ENCODE peak calls at places on chromosomes 2 and 18, in nine cellular contexts. A, O, B, U, D, Y, G, F and I are unnamed samples.

GRCh38 chr2:18362696-18363095 is 197.8 kb downstream of the RDH14 start:
- DNase-seq in Y (no peak), B (peak; percentile 58), D (peak; percentile 38), O (no peak), G (peak; percentile 74), A (no peak), F (peak; percentile 91), U (no peak), I (no peak)

GRCh38 chr18:6031004-6031403 is 135.7 kb upstream of the TMEM200C start:
- DNase-seq in A (no peak), U (no peak), Y (no peak), G (no peak), D (no peak), F (no peak), B (no peak), O (no peak), I (no peak)

GRCh38 chr18:45324489-45325111 is 290.7 kb upstream of the SLC14A2 start:
- DNase-seq in B (peak; percentile 80), A (no peak), D (peak; percentile 96), G (peak; percentile 91), O (peak; percentile 1), Y (no peak), F (peak; percentile 3), U (peak; percentile 76), I (peak; percentile 89)

GRCh38 chr18:13450289-13451207 is 232.0 kb downstream of the LDLRAD4 start:
- DNase-seq in U (no peak), F (no peak), G (no peak), A (no peak), D (no peak), O (no peak), B (no peak), Y (no peak), I (no peak)

GRCh38 chr2:230697676-230698075 is 15.0 kb upstream of the CAB39 start:
- DNase-seq in U (no peak), Y (no peak), F (no peak), B (no peak), A (no peak), O (no peak), D (no peak), G (no peak), I (no peak)

GRCh38 chr2:120468136-120468535 is 122.2 kb downstream of the INHBB start:
- DNase-seq in F (no peak), B (no peak), D (no peak), A (no peak), U (no peak), O (no peak), Y (peak; percentile 52), G (no peak), I (no peak)

GRCh38 chr2:231925303-231926179 is 655 bp downstream of the NPPC start:
- DNase-seq in B (peak; percentile 83), Y (no peak), D (peak; percentile 61), G (peak; percentile 47), A (peak; percentile 83), U (no peak), F (peak; percentile 81), O (peak; percentile 84), I (peak; percentile 85)

GRCh38 chr2:57550912-57551311 is 495.7 kb upstream of the VRK2 start:
- DNase-seq in D (no peak), F (no peak), A (no peak), Y (no peak), B (no peak), U (no peak), O (no peak), G (no peak), I (no peak)

GRCh38 chr2:100291152-100291970 is 30.9 kb downstream of the LONRF2 start:
- DNase-seq in O (peak; percentile 35), G (peak; percentile 90), Y (no peak), A (no peak), B (peak; percentile 78), F (peak; percentile 70), D (peak; percentile 87), U (peak; percentile 98), I (peak; percentile 89)

GRCh38 chr18:24841536-24841935 is 381.1 kb downstream of the HRH4 start:
- DNase-seq in A (no peak), O (no peak), G (no peak), U (no peak), B (no peak), F (no peak), D (no peak), Y (no peak), I (no peak)

GRCh38 chr2:100733344-100734187 is 86.4 kb upstream of the NPAS2 start:
- DNase-seq in F (peak; percentile 94), D (peak; percentile 76), G (peak; percentile 41), U (no peak), A (no peak), Y (no peak), B (peak; percentile 57), O (no peak), I (peak; percentile 88)

GRCh38 chr18:1483386-1483785 is 578.7 kb downstream of the ADCYAP1 start:
- DNase-seq in Y (no peak), F (no peak), D (no peak), A (no peak), B (peak; percentile 15), O (no peak), U (no peak), G (peak; percentile 18), I (peak; percentile 37)

GRCh38 chr18:37450434-37451133 is 115.0 kb downstream of the CELF4 start:
- DNase-seq in B (no peak), F (peak; percentile 29), O (peak; percentile 13), D (no peak), U (no peak), G (no peak), Y (no peak), A (peak; percentile 30), I (no peak)

GRCh38 chr2:108593547-108594098 is 59.4 kb downstream of the LIMS1 start:
- DNase-seq in U (peak; percentile 79), A (no peak), O (no peak), D (peak; percentile 83), G (peak; percentile 87), B (peak; percentile 87), Y (no peak), F (peak; percentile 66), I (peak; percentile 71)

GRCh38 chr2:100365434-100365833 is 43.1 kb upstream of the LONRF2 start:
- DNase-seq in O (no peak), B (peak; percentile 99), D (peak; percentile 32), A (no peak), F (peak; percentile 79), Y (no peak), G (peak; percentile 99), U (peak; percentile 75), I (peak; percentile 100)

GRCh38 chr18:26803643-26804042 is 61.9 kb downstream of the AQP4 start:
- DNase-seq in A (no peak), U (no peak), G (peak; percentile 20), F (no peak), Y (no peak), O (no peak), B (peak; percentile 13), D (no peak), I (peak; percentile 20)
- TF ChIP-seq CTCF in A (peak; percentile 20), U (peak; percentile 13), G (no peak), F (no peak), Y (no peak), O (no peak), B (peak; percentile 25), D (no peak), I (no peak)

GRCh38 chr18:58095655-58096054 is 51.6 kb downstream of the NEDD4L start:
- DNase-seq in O (no peak), D (no peak), F (no peak), U (no peak), A (no peak), B (no peak), Y (no peak), G (no peak), I (no peak)
- TF ChIP-seq CTCF in O (no peak), D (no peak), F (no peak), U (no peak), A (no peak), B (no peak), Y (no peak), G (no peak), I (no peak)

DNA sequence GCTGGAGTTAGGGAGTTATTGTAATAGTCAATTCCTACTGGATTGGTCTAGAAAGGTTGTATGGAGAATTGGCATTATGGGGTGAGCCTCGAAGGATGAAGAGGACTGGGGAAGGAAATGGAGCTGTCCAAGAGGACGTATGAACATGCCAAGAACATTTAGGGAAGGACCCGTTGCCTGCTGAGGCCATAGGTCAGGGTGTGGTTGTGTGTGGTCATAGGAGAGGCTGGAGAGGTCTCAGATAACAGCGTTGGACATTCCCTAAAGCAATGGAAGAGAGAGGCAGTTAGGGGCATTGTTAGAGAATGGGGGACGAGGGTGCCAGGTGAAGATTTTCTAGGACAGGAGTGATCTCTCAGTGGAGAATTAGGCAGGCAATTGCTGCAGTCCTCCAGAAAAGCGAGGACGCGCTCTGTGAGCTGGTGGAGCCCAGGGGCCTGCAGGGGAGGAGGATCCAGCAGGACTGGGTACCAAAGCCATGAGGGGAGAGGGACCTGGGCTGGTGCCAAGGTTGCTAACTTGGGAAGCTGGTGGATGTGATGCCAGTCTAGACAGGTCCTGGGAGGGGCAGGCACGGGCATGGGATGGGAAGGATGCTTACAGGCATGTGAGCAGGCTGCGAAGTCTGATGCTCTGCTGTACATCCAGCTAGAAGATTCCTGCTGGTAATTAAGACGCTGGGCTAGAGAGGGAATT is 9.4 kb upstream of the PSD4 start:
- DNase-seq in U (no peak), A (no peak), F (no peak), O (no peak), B (peak; percentile 89), D (no peak), Y (peak; percentile 65), G (peak; percentile 80), I (peak; percentile 44)
- TF ChIP-seq CTCF in U (no peak), A (no peak), F (no peak), O (no peak), B (no peak), D (no peak), Y (no peak), G (no peak), I (no peak)

GRCh38 chr2:180992994-180993393 is 12.6 kb downstream of the UBE2E3 start:
- DNase-seq in Y (no peak), U (no peak), O (no peak), B (no peak), A (no peak), G (no peak), D (no peak), F (no peak), I (no peak)

GRCh38 chr2:180990337-180990736 is 9.9 kb downstream of the UBE2E3 start:
- DNase-seq in D (no peak), F (no peak), Y (no peak), U (no peak), B (peak; percentile 67), O (no peak), G (peak; percentile 87), A (no peak), I (no peak)

GRCh38 chr2:180991820-180992219 is 11.4 kb downstream of the UBE2E3 start:
- DNase-seq in A (no peak), B (no peak), O (no peak), D (no peak), G (no peak), Y (no peak), F (no peak), U (no peak), I (no peak)

GRCh38 chr2:180990794-180991193 is 10.4 kb downstream of the UBE2E3 start:
- DNase-seq in U (no peak), B (no peak), G (no peak), F (no peak), Y (no peak), O (no peak), D (no peak), A (no peak), I (no peak)

DNA sequence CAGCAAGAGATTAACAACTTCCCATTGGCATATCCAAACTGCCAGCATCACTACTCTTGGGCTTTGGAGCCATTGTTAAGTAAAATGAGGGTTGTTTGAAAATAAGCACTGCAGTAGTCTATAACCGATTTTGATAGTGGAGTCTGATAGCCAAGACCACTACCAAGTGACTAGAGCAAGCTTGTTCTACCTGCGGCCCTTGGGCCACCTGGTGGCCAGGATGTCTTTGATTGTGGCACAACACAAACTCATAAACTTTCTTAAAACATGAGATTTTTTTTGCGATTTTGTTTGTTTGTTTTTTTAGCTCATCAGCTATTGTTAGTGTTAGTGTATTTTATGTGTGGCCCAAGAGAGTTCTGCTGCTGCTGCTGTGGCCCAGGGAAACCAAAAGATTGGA is 11.0 kb downstream of the UBE2E3 start:
- DNase-seq in D (no peak), F (no peak), B (no peak), U (no peak), Y (no peak), O (no peak), G (no peak), A (no peak), I (no peak)
- TF ChIP-seq CTCF in D (no peak), F (no peak), B (peak; percentile 28), U (no peak), Y (no peak), O (peak; percentile 27), G (peak; percentile 9), A (peak; percentile 28), I (no peak)